ENCODE peak calls at places on chromosome 7, in ten cellular contexts. F is CD4-positive, alpha-beta T cell; X is stomach; H is IMR-90; W is adipocyte; L is colonic mucosa; C is mammary epithelial cell; S is SJSA1; Z is A673; T is CD8-positive, alpha-beta T cell. G is an unnamed sample.
A peak's percentile ranks its signal among the peaks of the same experiment; 100 is the strongest.

GRCh38 chr7:35349001-35349400 is 95.1 kb upstream of the TBX20 start:
- DNase-seq in F (no peak), X (no peak), H (no peak), W (no peak), L (no peak), C (no peak), S (no peak), Z (no peak), T (no peak), G (no peak)

GRCh38 chr7:64874562-64875250 is 28.4 kb upstream of the ZNF273 start:
- DNase-seq in F (no peak), X (peak; percentile 20), H (no peak), W (no peak), L (peak; percentile 12), C (no peak), S (no peak), Z (no peak), T (no peak), G (no peak)

GRCh38 chr7:112877671-112878460 is 87.7 kb upstream of the TMEM168 start:
- DNase-seq in F (no peak), X (no peak), H (no peak), W (peak; percentile 17), L (no peak), C (no peak), S (no peak), Z (peak; percentile 42), T (no peak), G (no peak)

GRCh38 chr7:33762903-33763295 is 142.4 kb upstream of the BMPER start:
- DNase-seq in F (no peak), X (no peak), H (no peak), W (peak; percentile 76), L (no peak), C (no peak), S (peak; percentile 15), Z (no peak), T (no peak), G (no peak)

GRCh38 chr7:30459591-30460245 is 18.9 kb downstream of the NOD1 start:
- DNase-seq in F (no peak), X (no peak), H (peak; percentile 95), W (peak; percentile 89), L (peak; percentile 81), C (no peak), S (peak; percentile 78), Z (no peak), T (no peak), G (peak; percentile 32)

GRCh38 chr7:117012284-117013174 is 59.2 kb downstream of the ST7 start:
- DNase-seq in F (no peak), X (no peak), H (peak; percentile 66), W (peak; percentile 44), L (no peak), C (peak; percentile 39), S (peak; percentile 20), Z (peak; percentile 62), T (no peak), G (no peak)

GRCh38 chr7:48041665-48041995 is 6.3 kb downstream of the C7orf57 start:
- DNase-seq in F (no peak), X (no peak), H (peak; percentile 47), W (peak; percentile 65), L (no peak), C (peak; percentile 56), S (peak; percentile 92), Z (peak; percentile 71), T (no peak), G (no peak)

GRCh38 chr7:1675036-1675671 is 5.1 kb downstream of the ELFN1 start:
- DNase-seq in F (no peak), X (no peak), H (no peak), W (no peak), L (no peak), C (no peak), S (no peak), Z (no peak), T (no peak), G (no peak)

GRCh38 chr7:3103614-3104399 is 60.1 kb upstream of the CARD11 start:
- DNase-seq in F (no peak), X (no peak), H (no peak), W (no peak), L (no peak), C (no peak), S (no peak), Z (no peak), T (no peak), G (no peak)

GRCh38 chr7:285731-286130 is 4.2 kb upstream of the FOXL3 start:
- DNase-seq in F (no peak), X (no peak), H (no peak), W (no peak), L (peak; percentile 49), C (no peak), S (no peak), Z (no peak), T (no peak), G (no peak)
- H3K27me3 ChIP-seq in F (peaks cover 31% of the 10 kb centered on the region), X (peaks cover 29% of the 10 kb centered on the region), H (peaks cover 59% of the 10 kb centered on the region), W (peaks cover 44% of the 10 kb centered on the region), L (peaks cover 15% of the 10 kb centered on the region), C (peaks cover 23% of the 10 kb centered on the region), S (peaks cover 28% of the 10 kb centered on the region), Z (peaks cover 74% of the 10 kb centered on the region), T (no peaks in the 10 kb centered on the region), G (no peaks in the 10 kb centered on the region)

GRCh38 chr7:105982388-105982787 is 19.3 kb downstream of the CDHR3 start:
- DNase-seq in F (no peak), X (no peak), H (no peak), W (no peak), L (no peak), C (no peak), S (no peak), Z (no peak), T (no peak), G (no peak)

GRCh38 chr7:105985821-105986220 is 22.8 kb downstream of the CDHR3 start:
- DNase-seq in F (no peak), X (no peak), H (no peak), W (no peak), L (no peak), C (no peak), S (no peak), Z (no peak), T (no peak), G (no peak)

GRCh38 chr7:105989686-105990085 is 26.6 kb downstream of the CDHR3 start:
- DNase-seq in F (no peak), X (no peak), H (no peak), W (no peak), L (no peak), C (no peak), S (no peak), Z (no peak), T (no peak), G (no peak)

GRCh38 chr7:105988277-105988676 is 25.2 kb downstream of the CDHR3 start:
- DNase-seq in F (no peak), X (no peak), H (no peak), W (no peak), L (no peak), C (no peak), S (no peak), Z (no peak), T (no peak), G (no peak)

DNA sequence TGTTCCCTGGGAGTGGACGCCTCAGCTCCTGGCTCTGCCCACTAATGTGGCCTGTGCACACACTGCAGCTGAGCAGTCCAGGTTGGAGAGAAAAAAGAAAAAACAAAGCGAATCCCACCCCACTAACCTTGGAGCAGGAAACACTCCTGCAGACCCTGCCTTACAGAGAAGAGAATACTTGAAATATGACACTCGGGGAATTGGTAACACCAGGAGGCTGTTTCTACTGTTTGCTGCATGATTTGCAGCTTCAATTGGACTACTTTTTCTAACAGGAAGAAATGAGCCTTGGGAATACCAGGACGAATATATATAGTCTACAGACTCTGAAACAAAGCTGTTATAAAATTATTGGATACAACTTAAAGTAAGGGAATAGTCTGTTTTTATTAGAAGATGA is 22.2 kb downstream of the CDHR3 start:
- DNase-seq in F (no peak), X (no peak), H (no peak), W (no peak), L (no peak), C (no peak), S (no peak), Z (peak; percentile 29), T (no peak), G (no peak)
- H3K27me3 ChIP-seq in F (no peaks in the 10 kb centered on the region), X (no peaks in the 10 kb centered on the region), H (peaks cover 36% of the 10 kb centered on the region), W (no peaks in the 10 kb centered on the region), L (no peaks in the 10 kb centered on the region), C (no peaks in the 10 kb centered on the region), S (peaks cover 9% of the 10 kb centered on the region), Z (no peaks in the 10 kb centered on the region), T (no peaks in the 10 kb centered on the region), G (no peaks in the 10 kb centered on the region)

GRCh38 chr7:92717601-92717981 is 118.8 kb downstream of the CDK6 start:
- DNase-seq in F (no peak), X (no peak), H (peak; percentile 66), W (peak; percentile 51), L (no peak), C (peak; percentile 79), S (no peak), Z (no peak), T (no peak), G (no peak)
- H3K27me3 ChIP-seq in F (no peaks in the 10 kb centered on the region), X (no peaks in the 10 kb centered on the region), H (no peaks in the 10 kb centered on the region), W (no peaks in the 10 kb centered on the region), L (no peaks in the 10 kb centered on the region), C (no peaks in the 10 kb centered on the region), S (no peaks in the 10 kb centered on the region), Z (no peaks in the 10 kb centered on the region), T (no peaks in the 10 kb centered on the region), G (no peaks in the 10 kb centered on the region)

GRCh38 chr7:122310119-122311021 is 5.8 kb upstream of the FEZF1 start:
- DNase-seq in F (no peak), X (no peak), H (no peak), W (peak; percentile 56), L (no peak), C (no peak), S (no peak), Z (no peak), T (no peak), G (peak; percentile 24)
- H3K27me3 ChIP-seq in F (peaks cover 96% of the 10 kb centered on the region), X (peaks cover 97% of the 10 kb centered on the region), H (peaks cover 71% of the 10 kb centered on the region), W (peaks cover 99% of the 10 kb centered on the region), L (peaks cover 99% of the 10 kb centered on the region), C (peaks cover 72% of the 10 kb centered on the region), S (peaks cover 73% of the 10 kb centered on the region), Z (peaks cover 3% of the 10 kb centered on the region), T (peaks cover 2% of the 10 kb centered on the region), G (no peaks in the 10 kb centered on the region)

G was measured in body of pancreas.